ENCODE peak calls at places on chromosomes 13 and 19, in four cellular contexts. D is naive thymus-derived CD4-positive, alpha-beta T cell; Z is heart right ventricle; X is endodermal cell. R is an unnamed sample.

GRCh38 chr19:1406818-1407661 is at the start of gene DAZAP1:
- DNase-seq in D (peak; percentile 100), Z (peak; percentile 100), X (peak; percentile 99), R (peak; percentile 97)

GRCh38 chr19:14561832-14562351 is 10.0 kb downstream of the NDUFB7 start:
- DNase-seq in D (no peak), Z (peak; percentile 57), X (peak; percentile 60), R (no peak)

GRCh38 chr13:112873851-112874750 is 94.9 kb upstream of the MCF2L start:
- DNase-seq in D (peak; percentile 75), Z (peak; percentile 85), X (peak; percentile 95), R (peak; percentile 52)

GRCh38 chr19:52689804-52690394 is 44.9 kb downstream of the ZNF611 start:
- DNase-seq in D (peak; percentile 46), Z (peak; percentile 41), X (peak; percentile 80), R (no peak)

GRCh38 chr13:97879646-97880297 is 73.7 kb upstream of the IPO5 start:
- DNase-seq in D (no peak), Z (no peak), X (no peak), R (no peak)

GRCh38 chr19:38850976-38851621 is 1.3 kb upstream of the HNRNPL start:
- DNase-seq in D (no peak), Z (peak; percentile 39), X (no peak), R (peak; percentile 39)

GRCh38 chr19:33404506-33404905 is 31.0 kb downstream of the CEBPG start:
- DNase-seq in D (no peak), Z (no peak), X (no peak), R (no peak)

GRCh38 chr13:44191504-44192171 is 182.0 kb upstream of the SERP2 start:
- DNase-seq in D (no peak), Z (no peak), X (peak; percentile 70), R (no peak)

GRCh38 chr19:49150106-49150943 is 4.9 kb downstream of the HRC start:
- DNase-seq in D (peak; percentile 64), Z (peak; percentile 82), X (peak; percentile 93), R (peak; percentile 68)

GRCh38 chr19:343941-344624 is 513 bp downstream of the MIER2 start:
- DNase-seq in D (no peak), Z (no peak), X (peak; percentile 75), R (no peak)

GRCh38 chr13:19586904-19587634 is 25.7 kb upstream of the TPTE2 start:
- DNase-seq in D (peak; percentile 70), Z (peak; percentile 27), X (no peak), R (no peak)

GRCh38 chr19:19202707-19203011 is 555 bp downstream of the NR2C2AP start:
- DNase-seq in D (no peak), Z (no peak), X (no peak), R (no peak)

GRCh38 chr13:71922191-71922590 is 55.2 kb upstream of the DACH1 start:
- DNase-seq in D (no peak), Z (no peak), X (no peak), R (no peak)

GRCh38 chr19:4555657-4556561 is 3.6 kb downstream of the SEMA6B start:
- DNase-seq in D (no peak), Z (no peak), X (peak; percentile 91), R (no peak)

GRCh38 chr19:35710784-35711723 is 6.7 kb downstream of the ZBTB32 start:
- DNase-seq in D (peak; percentile 70), Z (no peak), X (no peak), R (no peak)

GRCh38 chr13:60645552-60646138 is 248.6 kb downstream of the TDRD3 start:
- DNase-seq in D (no peak), Z (no peak), X (no peak), R (no peak)

GRCh38 chr13:25462301-25463125 is 90.7 kb downstream of the ATP8A2 start:
- DNase-seq in D (no peak), Z (no peak), X (no peak), R (no peak)

GRCh38 chr13:93751117-93751516 is 524.5 kb downstream of the GPC6 start:
- DNase-seq in D (no peak), Z (no peak), X (no peak), R (no peak)

GRCh38 chr13:63403726-63404125 is 1988.1 kb upstream of the PCDH20 start:
- DNase-seq in D (no peak), Z (no peak), X (no peak), R (no peak)

GRCh38 chr13:52615134-52615801 is 27.0 kb upstream of the HNRNPA1L2 start:
- DNase-seq in D (no peak), Z (no peak), X (no peak), R (no peak)

GRCh38 chr13:51858433-51859247 is 3.1 kb upstream of the CCDC70 start:
- DNase-seq in D (no peak), Z (no peak), X (peak; percentile 62), R (no peak)

GRCh38 chr13:106795847-106796246 is 227.9 kb upstream of the ARGLU1 start:
- DNase-seq in D (no peak), Z (no peak), X (peak; percentile 69), R (no peak)

GRCh38 chr13:40109324-40109958 is 454.0 kb downstream of the COG6 start:
- DNase-seq in D (no peak), Z (no peak), X (no peak), R (no peak)

GRCh38 chr19:18488838-18489626 is 32.8 kb downstream of the ELL start:
- DNase-seq in D (no peak), Z (peak; percentile 39), X (peak; percentile 89), R (no peak)

GRCh38 chr19:17778621-17779280 is 16.2 kb upstream of the B3GNT3 start:
- DNase-seq in D (no peak), Z (no peak), X (peak; percentile 88), R (no peak)

GRCh38 chr19:581399-582111 is 8.1 kb upstream of the HCN2 start:
- DNase-seq in D (no peak), Z (peak; percentile 54), X (no peak), R (no peak)

GRCh38 chr13:95834134-95834765 is 157.3 kb downstream of the DNAJC3 start:
- DNase-seq in D (peak; percentile 61), Z (peak; percentile 44), X (peak; percentile 89), R (no peak)

GRCh38 chr19:40228863-40229262 is 2.4 kb upstream of the CCNP start:
- DNase-seq in D (no peak), Z (no peak), X (no peak), R (no peak)

GRCh38 chr19:4391701-4392543 is 8.4 kb downstream of the SH3GL1 start:
- DNase-seq in D (no peak), Z (peak; percentile 57), X (no peak), R (no peak)

GRCh38 chr13:110015253-110015652 is 228.9 kb upstream of the IRS2 start:
- DNase-seq in D (no peak), Z (no peak), X (no peak), R (no peak)

GRCh38 chr19:18109731-18110671 is 12.4 kb downstream of the MAST3 start:
- DNase-seq in D (peak; percentile 72), Z (peak; percentile 69), X (peak; percentile 78), R (no peak)

GRCh38 chr13:113651511-113652403 is 6.2 kb downstream of the ATP4B start:
- DNase-seq in D (no peak), Z (no peak), X (peak; percentile 41), R (no peak)

DNA sequence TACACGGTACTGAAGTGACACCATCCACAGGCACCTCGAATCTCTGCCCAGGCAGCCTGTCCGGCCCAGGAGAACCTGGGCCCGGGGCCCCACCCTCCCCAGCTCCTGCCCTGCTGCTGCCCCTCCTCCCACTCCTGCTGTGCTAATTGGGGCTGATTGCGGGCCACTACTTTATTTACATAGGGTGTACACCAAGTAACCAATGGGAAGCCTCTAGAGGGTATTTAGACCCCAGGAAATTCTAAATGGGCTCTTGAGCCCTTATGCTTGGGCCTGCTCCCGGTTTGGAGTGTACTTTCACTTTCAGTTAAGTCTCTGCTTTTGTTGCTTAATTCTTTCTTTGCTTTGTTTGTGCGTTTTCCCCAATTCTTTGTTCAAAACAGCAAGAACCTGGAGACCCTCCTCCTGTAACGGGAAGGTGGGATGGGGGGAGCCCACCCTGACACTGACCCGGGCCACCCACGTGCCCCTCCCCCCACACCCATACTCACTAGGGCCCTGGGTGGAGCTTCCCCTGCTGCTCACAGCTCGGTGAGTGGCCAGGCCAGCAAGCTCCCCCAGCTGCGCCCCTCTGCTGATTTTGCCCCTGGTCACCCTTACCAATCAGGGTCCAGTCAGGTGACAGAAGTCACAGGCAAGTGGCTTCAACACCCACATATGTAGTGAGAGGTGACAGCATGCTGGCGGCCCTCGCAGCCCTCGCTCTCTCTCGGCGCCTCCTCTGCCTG is 9.4 kb downstream of the SCGB2B2 start:
- DNase-seq in D (no peak), Z (no peak), X (no peak), R (no peak)
- H3K27ac ChIP-seq in D (peak overlapping the region; percentile 64), Z (peak overlapping the region; percentile 45), X (no peak overlapping the region), R (peak overlapping the region; percentile 52)

DNA sequence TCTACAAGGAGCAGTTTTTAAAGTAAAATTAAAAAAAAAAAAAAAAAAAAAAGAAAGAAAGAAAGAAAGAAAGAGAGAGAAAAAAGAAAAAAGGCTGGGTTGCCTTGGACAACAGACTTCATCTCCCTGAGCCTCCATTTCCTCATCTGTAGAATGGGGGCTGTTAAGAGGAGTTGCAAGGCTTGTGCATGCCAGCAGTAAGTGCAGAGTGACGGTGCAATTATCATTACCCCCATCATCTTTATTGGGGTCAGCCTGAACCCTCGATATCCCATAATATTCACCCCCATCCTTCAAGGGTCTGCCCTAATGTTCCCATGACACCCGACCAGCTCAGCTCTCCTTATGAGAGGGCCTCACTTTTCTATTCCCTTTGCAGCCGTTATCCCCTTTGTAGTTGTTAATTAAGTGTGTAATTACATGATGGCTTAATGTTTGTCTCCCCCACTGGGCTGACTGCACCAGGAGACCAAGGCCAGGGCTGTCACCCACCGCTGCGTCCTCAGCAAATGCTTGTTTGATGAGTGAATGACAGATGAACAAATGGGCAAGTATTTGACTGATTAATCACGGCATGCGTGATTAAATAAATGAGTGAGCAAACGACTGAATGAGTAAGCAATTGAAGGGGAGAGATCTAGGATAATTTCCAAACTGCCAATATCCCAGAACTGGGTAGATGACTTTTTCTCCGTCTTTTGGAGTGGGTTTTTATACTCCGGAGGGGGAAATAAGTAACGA is 10.1 kb downstream of the FOSB start:
- DNase-seq in D (no peak), Z (no peak), X (no peak), R (no peak)
- H3K27ac ChIP-seq in D (peak overlapping the region; percentile 94), Z (peak overlapping the region; percentile 100), X (no peak overlapping the region), R (peak overlapping the region; percentile 99)

GRCh38 chr19:2666344-2666994 is 36.0 kb downstream of the GNG7 start:
- DNase-seq in D (no peak), Z (no peak), X (no peak), R (no peak)

GRCh38 chr19:2663920-2664571 is 38.4 kb downstream of the GNG7 start:
- DNase-seq in D (no peak), Z (peak; percentile 81), X (no peak), R (peak; percentile 80)

GRCh38 chr19:2670217-2670616 is 32.3 kb downstream of the GNG7 start:
- DNase-seq in D (no peak), Z (no peak), X (no peak), R (no peak)

GRCh38 chr19:2665103-2665502 is 37.4 kb downstream of the GNG7 start:
- DNase-seq in D (no peak), Z (peak; percentile 50), X (no peak), R (no peak)

GRCh38 chr19:2668188-2668763 is 34.2 kb downstream of the GNG7 start:
- DNase-seq in D (no peak), Z (no peak), X (no peak), R (peak; percentile 39)
- H3K27ac ChIP-seq in D (no peak overlapping the region), Z (no peak overlapping the region), X (no peak overlapping the region), R (peak overlapping the region; percentile 85)

GRCh38 chr19:13044160-13044853 is 49.0 kb downstream of the NFIX start:
- DNase-seq in D (no peak), Z (peak; percentile 7), X (no peak), R (no peak)
- H3K27ac ChIP-seq in D (no peak overlapping the region), Z (peak overlapping the region; percentile 63), X (no peak overlapping the region), R (no peak overlapping the region)

GRCh38 chr13:62309904-62310303 is 894.3 kb upstream of the PCDH20 start:
- DNase-seq in D (no peak), Z (no peak), X (no peak), R (no peak)
- H3K27ac ChIP-seq in D (no peak overlapping the region), Z (no peak overlapping the region), X (no peak overlapping the region), R (no peak overlapping the region)

R was measured in caudate nucleus.